ENCODE peak calls at places on chromosomes 12 and 14, in five cellular contexts. A is endothelial cell of umbilical vein, N is adrenal gland, L is neural progenitor cell, J is thyroid gland. V is an unnamed sample.

GRCh38 chr12:11877869-11878780 is 192.6 kb upstream of the BCL2L14 start:
- DNase-seq in A (peak; percentile 84), N (peak; percentile 58), L (peak; percentile 23), J (peak; percentile 47), V (peak; percentile 24)

GRCh38 chr12:124228050-124228711 is 66.7 kb upstream of the RFLNA start:
- DNase-seq in A (no peak), N (no peak), L (no peak), J (no peak), V (no peak)

GRCh38 chr12:49907352-49907751 is 3.7 kb upstream of the FAIM2 start:
- DNase-seq in A (no peak), N (no peak), L (no peak), J (no peak), V (no peak)

GRCh38 chr12:80778005-80778541 is 61.4 kb downstream of the MYF5 start:
- DNase-seq in A (peak; percentile 92), N (peak; percentile 44), L (no peak), J (peak; percentile 84), V (peak; percentile 83)

GRCh38 chr12:4012977-4013968 is 140.1 kb upstream of the PARP11 start:
- DNase-seq in A (no peak), N (no peak), L (no peak), J (peak; percentile 57), V (no peak)

GRCh38 chr12:402127-402456 is 648 bp downstream of the CCDC77 start:
- DNase-seq in A (peak; percentile 67), N (no peak), L (peak; percentile 67), J (no peak), V (peak; percentile 42)

GRCh38 chr14:23559010-23559920 is 3.2 kb downstream of the THTPA start:
- DNase-seq in A (peak; percentile 35), N (no peak), L (peak; percentile 88), J (peak; percentile 25), V (peak; percentile 76)

GRCh38 chr12:109523071-109523470 is 45.6 kb downstream of the UBE3B start:
- DNase-seq in A (no peak), N (no peak), L (no peak), J (no peak), V (peak; percentile 89)

GRCh38 chr12:52351196-52352059 is 15.9 kb downstream of the KRT85 start:
- DNase-seq in A (no peak), N (no peak), L (no peak), J (peak; percentile 92), V (no peak)

GRCh38 chr14:67815573-67816235 is 686 bp downstream of the ZFYVE26 start:
- DNase-seq in A (peak; percentile 48), N (no peak), L (peak; percentile 20), J (no peak), V (no peak)

GRCh38 chr14:55373784-55374725 is 37.6 kb downstream of the ATG14 start:
- DNase-seq in A (peak; percentile 39), N (no peak), L (no peak), J (no peak), V (no peak)

GRCh38 chr12:28857327-28857726 is 291.8 kb upstream of the FAR2 start:
- DNase-seq in A (no peak), N (no peak), L (no peak), J (no peak), V (no peak)

GRCh38 chr12:85076688-85077430 is 40.7 kb downstream of the LRRIQ1 start:
- DNase-seq in A (peak; percentile 87), N (no peak), L (peak; percentile 77), J (no peak), V (no peak)

GRCh38 chr12:49962861-49963765 is 1.4 kb downstream of the AQP5 start:
- DNase-seq in A (peak; percentile 57), N (peak; percentile 86), L (peak; percentile 63), J (peak; percentile 90), V (no peak)

GRCh38 chr14:54396183-54396492 is 669 bp upstream of the CDKN3 start:
- DNase-seq in A (no peak), N (peak; percentile 18), L (no peak), J (no peak), V (no peak)

GRCh38 chr12:52600941-52601481 is at the start of gene KRT72:
- DNase-seq in A (no peak), N (peak; percentile 8), L (no peak), J (no peak), V (no peak)

GRCh38 chr14:76720382-76720813 is 40.9 kb upstream of the VASH1 start:
- DNase-seq in A (peak; percentile 91), N (peak; percentile 83), L (peak; percentile 36), J (peak; percentile 48), V (peak; percentile 78)

GRCh38 chr14:104277416-104278213 is 139.2 kb downstream of the KIF26A start:
- DNase-seq in A (no peak), N (peak; percentile 10), L (no peak), J (no peak), V (peak; percentile 4)

GRCh38 chr14:98177551-98177950 is 1094.4 kb downstream of the BCL11B start:
- DNase-seq in A (no peak), N (no peak), L (no peak), J (no peak), V (no peak)

GRCh38 chr14:61454545-61454944 is 133.2 kb downstream of the PRKCH start:
- DNase-seq in A (peak; percentile 45), N (no peak), L (no peak), J (peak; percentile 41), V (no peak)

DNA sequence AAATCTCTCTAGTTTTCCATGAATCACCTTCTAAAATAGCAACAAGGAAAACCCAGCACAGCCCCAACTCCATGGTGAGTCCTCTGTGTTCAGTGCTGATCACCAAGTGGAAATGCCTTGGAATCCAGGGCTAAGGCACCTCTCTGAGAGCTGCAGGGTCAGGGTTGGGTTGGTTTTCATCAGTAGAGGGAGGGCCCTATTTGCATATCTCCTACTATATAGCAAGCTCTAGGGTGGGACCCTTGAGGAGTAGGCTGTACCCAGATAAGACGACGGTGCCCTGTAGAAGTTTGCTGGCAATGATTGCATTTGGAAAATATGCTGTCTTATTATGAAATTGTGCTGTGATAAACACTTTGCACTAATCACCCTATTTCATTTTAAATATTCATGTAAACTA is 1011.8 kb downstream of the TMEM121 start:
- DNase-seq in A (no peak), N (no peak), L (no peak), J (no peak), V (no peak)
- TF ChIP-seq CTCF in A (no peak), N (no peak), L (no peak), J (no peak), V (no peak)

DNA sequence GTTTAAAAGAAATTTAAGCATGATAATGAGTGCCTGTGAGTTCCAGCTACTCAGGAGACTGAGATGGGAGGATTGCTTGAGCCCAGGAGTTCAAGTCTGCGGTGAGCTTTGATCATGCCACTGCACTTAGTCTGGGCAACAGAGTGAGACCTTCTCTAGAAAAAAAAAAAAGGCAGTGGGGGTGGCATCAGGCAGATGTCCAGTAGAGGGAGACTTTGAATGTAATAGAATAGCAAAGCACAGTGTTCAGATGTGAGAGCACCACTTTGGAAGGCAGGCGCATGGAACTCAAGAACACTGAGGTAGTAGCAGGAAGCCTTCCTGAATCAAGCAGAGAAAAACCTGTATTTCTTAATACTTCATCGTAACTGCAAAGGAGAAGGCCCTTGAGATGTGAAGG is 394.5 kb upstream of the GARIN6 start:
- DNase-seq in A (no peak), N (no peak), L (peak; percentile 33), J (peak; percentile 39), V (no peak)
- TF ChIP-seq CTCF in A (no peak), N (no peak), L (peak; percentile 45), J (peak; percentile 36), V (no peak)

GRCh38 chr12:113853491-113853890 is 112.6 kb downstream of the RBM19 start:
- DNase-seq in A (no peak), N (no peak), L (no peak), J (no peak), V (no peak)

GRCh38 chr12:113854385-113855136 is 111.6 kb downstream of the RBM19 start:
- DNase-seq in A (no peak), N (no peak), L (no peak), J (no peak), V (no peak)

GRCh38 chr12:113852695-113853490 is 113.2 kb downstream of the RBM19 start:
- DNase-seq in A (no peak), N (no peak), L (no peak), J (no peak), V (no peak)

GRCh38 chr12:113850309-113851056 is 115.6 kb downstream of the RBM19 start:
- DNase-seq in A (no peak), N (no peak), L (no peak), J (no peak), V (no peak)

DNA sequence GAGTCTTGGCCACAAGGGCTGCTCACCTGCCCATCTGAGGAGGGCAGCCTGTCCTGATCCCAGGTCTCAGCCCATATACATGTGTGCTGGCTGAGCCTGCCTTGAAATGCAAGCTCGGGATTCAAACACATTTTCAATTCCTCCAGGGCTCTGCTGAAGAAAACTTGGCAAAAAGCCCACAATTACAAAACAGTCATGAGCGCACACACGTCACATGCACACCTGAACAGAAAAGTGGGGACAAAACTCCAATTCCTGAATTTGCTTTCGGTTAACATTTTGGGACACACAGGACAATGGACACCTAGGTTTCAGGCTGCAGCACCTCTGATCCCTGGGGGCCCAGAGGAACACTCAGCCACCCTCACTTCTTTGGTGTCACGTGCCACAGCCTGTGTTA is 113.9 kb downstream of the RBM19 start:
- DNase-seq in A (no peak), N (no peak), L (no peak), J (no peak), V (no peak)
- TF ChIP-seq CTCF in A (no peak), N (no peak), L (no peak), J (no peak), V (no peak)

DNA sequence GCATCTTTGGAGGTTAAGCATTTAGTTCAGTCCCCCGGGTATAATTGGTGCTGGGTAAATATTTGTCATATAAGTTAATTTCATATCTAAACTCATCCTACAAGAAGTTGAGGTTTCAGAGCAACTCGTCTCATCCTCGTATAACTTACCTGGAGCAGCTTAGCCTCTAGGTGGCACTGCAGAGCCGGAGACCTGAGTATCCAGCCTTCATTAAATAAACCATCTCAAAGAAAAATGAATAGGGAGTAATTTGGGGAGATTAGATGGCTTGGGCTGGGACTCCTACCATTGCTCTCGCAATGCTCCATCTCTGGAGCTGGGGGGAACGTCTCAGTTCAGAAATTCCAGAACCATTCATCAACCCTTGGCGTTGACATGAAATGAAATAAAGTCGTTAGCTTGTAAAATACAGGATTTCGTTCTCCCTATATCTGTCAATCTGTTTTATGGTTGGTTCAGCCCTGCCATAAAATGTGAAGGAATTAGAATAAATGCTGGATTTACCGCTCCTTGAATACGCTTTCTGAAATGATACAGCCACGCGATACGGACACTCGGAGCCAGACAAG is 122.9 kb upstream of the TMEM132D start:
- DNase-seq in A (no peak), N (no peak), L (peak; percentile 63), J (peak; percentile 56), V (peak; percentile 63)
- TF ChIP-seq CTCF in A (peak; percentile 26), N (peak; percentile 33), L (peak; percentile 83), J (no peak), V (peak; percentile 93)

GRCh38 chr12:127107744-127108143 is 1159.2 kb upstream of the TMEM132C start:
- DNase-seq in A (no peak), N (no peak), L (no peak), J (no peak), V (no peak)

GRCh38 chr12:127113945-127114344 is 1153.0 kb upstream of the TMEM132C start:
- DNase-seq in A (no peak), N (no peak), L (peak; percentile 28), J (no peak), V (no peak)

GRCh38 chr12:127106723-127107122 is 1160.2 kb upstream of the TMEM132C start:
- DNase-seq in A (no peak), N (no peak), L (no peak), J (no peak), V (no peak)

GRCh38 chr12:127108360-127109215 is 1158.4 kb upstream of the TMEM132C start:
- DNase-seq in A (no peak), N (peak; percentile 42), L (peak; percentile 74), J (peak; percentile 55), V (peak; percentile 23)
- TF ChIP-seq CTCF in A (no peak), N (peak; percentile 66), L (peak; percentile 80), J (peak; percentile 36), V (peak; percentile 39)